ENCODE peak calls at places on chromosomes 16 and 17, in six cellular contexts. One of them, this sample, is unnamed.

GRCh38 chr17:17844500-17844899 is 7.7 kb upstream of the SREBF1 start:
- DNase-seq in adrenal gland: no peak
- DNase-seq in activated T-cell treated with anti-CD3 and anti-CD28 coated beads for 1 hour: no peak
- DNase-seq in PC-9: no peak
- DNase-seq in NCI-H510A treated with DMSO at 0.1 percent for 48 hours: no peak
- DNase-seq in endodermal cell: no peak
- DNase-seq in this sample: no peak

GRCh38 chr16:30110661-30111060 is 2.7 kb downstream of the GDPD3 start:
- DNase-seq in adrenal gland: no peak
- DNase-seq in activated T-cell treated with anti-CD3 and anti-CD28 coated beads for 1 hour: no peak
- DNase-seq in PC-9: no peak
- DNase-seq in NCI-H510A treated with DMSO at 0.1 percent for 48 hours: no peak
- DNase-seq in endodermal cell: peak
- DNase-seq in this sample: no peak

GRCh38 chr16:30535777-30536190 is 1.1 kb upstream of the ZNF747 start:
- DNase-seq in adrenal gland: peak
- DNase-seq in activated T-cell treated with anti-CD3 and anti-CD28 coated beads for 1 hour: peak
- DNase-seq in PC-9: peak
- DNase-seq in NCI-H510A treated with DMSO at 0.1 percent for 48 hours: peak
- DNase-seq in endodermal cell: peak
- DNase-seq in this sample: peak

GRCh38 chr16:64311241-64311640 is 810.6 kb downstream of the CDH11 start:
- DNase-seq in adrenal gland: no peak
- DNase-seq in activated T-cell treated with anti-CD3 and anti-CD28 coated beads for 1 hour: no peak
- DNase-seq in PC-9: no peak
- DNase-seq in NCI-H510A treated with DMSO at 0.1 percent for 48 hours: no peak
- DNase-seq in endodermal cell: no peak
- DNase-seq in this sample: no peak

GRCh38 chr17:16313159-16314090 is 39.8 kb downstream of the CENPV start:
- DNase-seq in adrenal gland: no peak
- DNase-seq in activated T-cell treated with anti-CD3 and anti-CD28 coated beads for 1 hour: no peak
- DNase-seq in PC-9: no peak
- DNase-seq in NCI-H510A treated with DMSO at 0.1 percent for 48 hours: peak
- DNase-seq in endodermal cell: no peak
- DNase-seq in this sample: no peak

GRCh38 chr16:89167425-89167941 is 4.1 kb upstream of the CDH15 start:
- DNase-seq in adrenal gland: peak
- DNase-seq in activated T-cell treated with anti-CD3 and anti-CD28 coated beads for 1 hour: peak
- DNase-seq in PC-9: peak
- DNase-seq in NCI-H510A treated with DMSO at 0.1 percent for 48 hours: peak
- DNase-seq in endodermal cell: peak
- DNase-seq in this sample: peak

GRCh38 chr16:29961127-29961478 is 776 bp upstream of the TMEM219 start:
- DNase-seq in adrenal gland: no peak
- DNase-seq in activated T-cell treated with anti-CD3 and anti-CD28 coated beads for 1 hour: no peak
- DNase-seq in PC-9: no peak
- DNase-seq in NCI-H510A treated with DMSO at 0.1 percent for 48 hours: no peak
- DNase-seq in endodermal cell: no peak
- DNase-seq in this sample: no peak

GRCh38 chr16:67967183-67967955 is 1.1 kb downstream of the SLC12A4 start:
- DNase-seq in adrenal gland: no peak
- DNase-seq in activated T-cell treated with anti-CD3 and anti-CD28 coated beads for 1 hour: no peak
- DNase-seq in PC-9: no peak
- DNase-seq in NCI-H510A treated with DMSO at 0.1 percent for 48 hours: peak
- DNase-seq in endodermal cell: peak
- DNase-seq in this sample: no peak

GRCh38 chr17:16086957-16087356 is 87.3 kb downstream of the TTC19 start:
- DNase-seq in adrenal gland: no peak
- DNase-seq in activated T-cell treated with anti-CD3 and anti-CD28 coated beads for 1 hour: no peak
- DNase-seq in PC-9: no peak
- DNase-seq in NCI-H510A treated with DMSO at 0.1 percent for 48 hours: no peak
- DNase-seq in endodermal cell: no peak
- DNase-seq in this sample: no peak

GRCh38 chr16:25157476-25157875 is 45.9 kb downstream of the LCMT1 start:
- DNase-seq in adrenal gland: no peak
- DNase-seq in activated T-cell treated with anti-CD3 and anti-CD28 coated beads for 1 hour: no peak
- DNase-seq in PC-9: no peak
- DNase-seq in NCI-H510A treated with DMSO at 0.1 percent for 48 hours: no peak
- DNase-seq in endodermal cell: no peak
- DNase-seq in this sample: no peak

GRCh38 chr17:43591750-43592562 is 45.8 kb upstream of the ETV4 start:
- DNase-seq in adrenal gland: peak
- DNase-seq in activated T-cell treated with anti-CD3 and anti-CD28 coated beads for 1 hour: no peak
- DNase-seq in PC-9: no peak
- DNase-seq in NCI-H510A treated with DMSO at 0.1 percent for 48 hours: no peak
- DNase-seq in endodermal cell: no peak
- DNase-seq in this sample: peak

GRCh38 chr16:48102083-48103008 is 53.4 kb downstream of the ABCC12 start:
- DNase-seq in adrenal gland: no peak
- DNase-seq in activated T-cell treated with anti-CD3 and anti-CD28 coated beads for 1 hour: no peak
- DNase-seq in PC-9: no peak
- DNase-seq in NCI-H510A treated with DMSO at 0.1 percent for 48 hours: peak
- DNase-seq in endodermal cell: no peak
- DNase-seq in this sample: no peak

GRCh38 chr17:17214646-17215436 is 8.7 kb upstream of the PLD6 start:
- DNase-seq in adrenal gland: no peak
- DNase-seq in activated T-cell treated with anti-CD3 and anti-CD28 coated beads for 1 hour: no peak
- DNase-seq in PC-9: no peak
- DNase-seq in NCI-H510A treated with DMSO at 0.1 percent for 48 hours: no peak
- DNase-seq in endodermal cell: no peak
- DNase-seq in this sample: no peak

GRCh38 chr16:2673066-2673999 is 9.0 kb upstream of the KCTD5 start:
- DNase-seq in adrenal gland: peak
- DNase-seq in activated T-cell treated with anti-CD3 and anti-CD28 coated beads for 1 hour: peak
- DNase-seq in PC-9: peak
- DNase-seq in NCI-H510A treated with DMSO at 0.1 percent for 48 hours: peak
- DNase-seq in endodermal cell: peak
- DNase-seq in this sample: peak

GRCh38 chr17:8436169-8436932 is 667 bp downstream of the NDEL1 start:
- DNase-seq in adrenal gland: peak
- DNase-seq in activated T-cell treated with anti-CD3 and anti-CD28 coated beads for 1 hour: peak
- DNase-seq in PC-9: peak
- DNase-seq in NCI-H510A treated with DMSO at 0.1 percent for 48 hours: peak
- DNase-seq in endodermal cell: peak
- DNase-seq in this sample: peak

GRCh38 chr16:80804061-80804450 is 342 bp downstream of the CDYL2 start:
- DNase-seq in adrenal gland: peak
- DNase-seq in activated T-cell treated with anti-CD3 and anti-CD28 coated beads for 1 hour: peak
- DNase-seq in PC-9: no peak
- DNase-seq in NCI-H510A treated with DMSO at 0.1 percent for 48 hours: no peak
- DNase-seq in endodermal cell: peak
- DNase-seq in this sample: peak